ENCODE peak calls at places on chromosomes 5 and 9, in six cellular contexts. One of them, this sample, is unnamed.

GRCh38 chr5:62982348-62982747 is 403.7 kb downstream of the LRRC70 start:
- DNase-seq in neural progenitor cell: peak; percentile 18
- DNase-seq in neural crest cell: no peak
- DNase-seq in progenitor cell of endocrine pancreas: no peak
- DNase-seq in upper lobe of right lung: no peak
- DNase-seq in nephron progenitor cell: no peak
- DNase-seq in this sample: no peak

GRCh38 chr5:87195104-87195581 is 72.5 kb upstream of the RASA1 start:
- DNase-seq in neural progenitor cell: no peak
- DNase-seq in neural crest cell: no peak
- DNase-seq in progenitor cell of endocrine pancreas: no peak
- DNase-seq in upper lobe of right lung: no peak
- DNase-seq in nephron progenitor cell: no peak
- DNase-seq in this sample: peak; percentile 35

GRCh38 chr9:91159664-91160121 is 202.0 kb downstream of the AUH start:
- DNase-seq in neural progenitor cell: no peak
- DNase-seq in neural crest cell: no peak
- DNase-seq in progenitor cell of endocrine pancreas: no peak
- DNase-seq in upper lobe of right lung: peak; percentile 79
- DNase-seq in nephron progenitor cell: no peak
- DNase-seq in this sample: no peak

GRCh38 chr5:103774736-103775135 is 212.1 kb upstream of the NUDT12 start:
- DNase-seq in neural progenitor cell: no peak
- DNase-seq in neural crest cell: no peak
- DNase-seq in progenitor cell of endocrine pancreas: no peak
- DNase-seq in upper lobe of right lung: no peak
- DNase-seq in nephron progenitor cell: no peak
- DNase-seq in this sample: peak; percentile 4

GRCh38 chr5:76615759-76616158 is 7.4 kb downstream of the F2RL2 start:
- DNase-seq in neural progenitor cell: no peak
- DNase-seq in neural crest cell: no peak
- DNase-seq in progenitor cell of endocrine pancreas: no peak
- DNase-seq in upper lobe of right lung: no peak
- DNase-seq in nephron progenitor cell: no peak
- DNase-seq in this sample: no peak

GRCh38 chr9:976805-977360 is 428 bp downstream of the DMRT3 start:
- DNase-seq in neural progenitor cell: peak; percentile 78
- DNase-seq in neural crest cell: no peak
- DNase-seq in progenitor cell of endocrine pancreas: no peak
- DNase-seq in upper lobe of right lung: no peak
- DNase-seq in nephron progenitor cell: peak; percentile 60
- DNase-seq in this sample: no peak

GRCh38 chr5:145943674-145944121 is 7.3 kb downstream of the SH3RF2 start:
- DNase-seq in neural progenitor cell: no peak
- DNase-seq in neural crest cell: no peak
- DNase-seq in progenitor cell of endocrine pancreas: no peak
- DNase-seq in upper lobe of right lung: no peak
- DNase-seq in nephron progenitor cell: no peak
- DNase-seq in this sample: no peak

GRCh38 chr9:26054600-26055516 is 376.6 kb upstream of the TUSC1 start:
- DNase-seq in neural progenitor cell: no peak
- DNase-seq in neural crest cell: no peak
- DNase-seq in progenitor cell of endocrine pancreas: no peak
- DNase-seq in upper lobe of right lung: no peak
- DNase-seq in nephron progenitor cell: no peak
- DNase-seq in this sample: no peak

GRCh38 chr9:80144856-80145255 is 573.1 kb downstream of the TLE4 start:
- DNase-seq in neural progenitor cell: no peak
- DNase-seq in neural crest cell: no peak
- DNase-seq in progenitor cell of endocrine pancreas: no peak
- DNase-seq in upper lobe of right lung: no peak
- DNase-seq in nephron progenitor cell: no peak
- DNase-seq in this sample: no peak

GRCh38 chr5:52799983-52800393 is 12.3 kb downstream of the ITGA1 start:
- DNase-seq in neural progenitor cell: peak; percentile 98
- DNase-seq in neural crest cell: peak; percentile 91
- DNase-seq in progenitor cell of endocrine pancreas: peak; percentile 91
- DNase-seq in upper lobe of right lung: peak; percentile 99
- DNase-seq in nephron progenitor cell: peak; percentile 97
- DNase-seq in this sample: peak; percentile 73

GRCh38 chr5:3612561-3613175 is 17.0 kb downstream of the IRX1 start:
- DNase-seq in neural progenitor cell: no peak
- DNase-seq in neural crest cell: no peak
- DNase-seq in progenitor cell of endocrine pancreas: no peak
- DNase-seq in upper lobe of right lung: no peak
- DNase-seq in nephron progenitor cell: no peak
- DNase-seq in this sample: no peak

GRCh38 chr9:107024193-107024592 is 161.2 kb downstream of the ZNF462 start:
- DNase-seq in neural progenitor cell: no peak
- DNase-seq in neural crest cell: no peak
- DNase-seq in progenitor cell of endocrine pancreas: no peak
- DNase-seq in upper lobe of right lung: no peak
- DNase-seq in nephron progenitor cell: no peak
- DNase-seq in this sample: no peak

GRCh38 chr5:95857185-95857945 is 34.8 kb upstream of the GLRX start:
- DNase-seq in neural progenitor cell: no peak
- DNase-seq in neural crest cell: peak; percentile 5
- DNase-seq in progenitor cell of endocrine pancreas: no peak
- DNase-seq in upper lobe of right lung: peak; percentile 82
- DNase-seq in nephron progenitor cell: no peak
- DNase-seq in this sample: no peak

GRCh38 chr9:89463986-89464901 is 33.7 kb downstream of the SEMA4D start:
- DNase-seq in neural progenitor cell: no peak
- DNase-seq in neural crest cell: no peak
- DNase-seq in progenitor cell of endocrine pancreas: no peak
- DNase-seq in upper lobe of right lung: peak; percentile 55
- DNase-seq in nephron progenitor cell: no peak
- DNase-seq in this sample: no peak
- TF ChIP-seq CTCF in neural progenitor cell: no peak
- TF ChIP-seq CTCF in neural crest cell: no peak
- TF ChIP-seq CTCF in progenitor cell of endocrine pancreas: no peak
- TF ChIP-seq CTCF in upper lobe of right lung: no peak
- TF ChIP-seq CTCF in nephron progenitor cell: no peak
- TF ChIP-seq CTCF in this sample: no peak

GRCh38 chr9:36679710-36680109 is 107.0 kb downstream of the MELK start:
- DNase-seq in neural progenitor cell: no peak
- DNase-seq in neural crest cell: no peak
- DNase-seq in progenitor cell of endocrine pancreas: no peak
- DNase-seq in upper lobe of right lung: no peak
- DNase-seq in nephron progenitor cell: no peak
- DNase-seq in this sample: no peak
- TF ChIP-seq CTCF in neural progenitor cell: no peak
- TF ChIP-seq CTCF in neural crest cell: no peak
- TF ChIP-seq CTCF in progenitor cell of endocrine pancreas: no peak
- TF ChIP-seq CTCF in upper lobe of right lung: no peak
- TF ChIP-seq CTCF in nephron progenitor cell: no peak
- TF ChIP-seq CTCF in this sample: no peak

GRCh38 chr5:179549973-179550510 is 312 bp upstream of the RUFY1 start:
- DNase-seq in neural progenitor cell: no peak
- DNase-seq in neural crest cell: no peak
- DNase-seq in progenitor cell of endocrine pancreas: peak; percentile 18
- DNase-seq in upper lobe of right lung: no peak
- DNase-seq in nephron progenitor cell: no peak
- DNase-seq in this sample: no peak
- TF ChIP-seq CTCF in neural progenitor cell: no peak
- TF ChIP-seq CTCF in neural crest cell: no peak
- TF ChIP-seq CTCF in progenitor cell of endocrine pancreas: no peak
- TF ChIP-seq CTCF in upper lobe of right lung: no peak
- TF ChIP-seq CTCF in nephron progenitor cell: no peak
- TF ChIP-seq CTCF in this sample: no peak

DNA sequence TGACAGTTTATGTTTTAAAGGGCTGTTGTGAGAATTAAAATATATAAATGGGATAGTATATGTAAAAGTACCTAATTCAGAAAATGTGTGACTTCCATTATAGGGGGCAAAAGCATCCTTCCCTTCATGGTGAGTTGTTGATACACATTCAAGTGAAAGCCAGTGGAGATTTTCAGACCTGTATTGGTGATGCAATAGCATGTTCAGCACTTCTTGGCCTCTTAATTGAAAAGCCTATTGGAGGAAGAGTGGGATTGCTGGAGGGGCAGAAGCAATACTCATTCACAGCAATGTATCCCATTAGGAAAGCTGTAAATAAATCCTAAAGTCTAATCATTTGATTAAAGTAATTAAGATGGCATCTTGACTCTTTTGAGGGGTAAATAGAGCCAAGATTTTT is 17.4 kb downstream of the TRIM32 start:
- DNase-seq in neural progenitor cell: no peak
- DNase-seq in neural crest cell: no peak
- DNase-seq in progenitor cell of endocrine pancreas: no peak
- DNase-seq in upper lobe of right lung: no peak
- DNase-seq in nephron progenitor cell: no peak
- DNase-seq in this sample: no peak
- TF ChIP-seq CTCF in neural progenitor cell: no peak
- TF ChIP-seq CTCF in neural crest cell: no peak
- TF ChIP-seq CTCF in progenitor cell of endocrine pancreas: no peak
- TF ChIP-seq CTCF in upper lobe of right lung: no peak
- TF ChIP-seq CTCF in nephron progenitor cell: no peak
- TF ChIP-seq CTCF in this sample: no peak

GRCh38 chr9:111975709-111976108 is 79.1 kb downstream of the UGCG start:
- DNase-seq in neural progenitor cell: peak; percentile 40
- DNase-seq in neural crest cell: no peak
- DNase-seq in progenitor cell of endocrine pancreas: no peak
- DNase-seq in upper lobe of right lung: peak; percentile 78
- DNase-seq in nephron progenitor cell: no peak
- DNase-seq in this sample: no peak
- TF ChIP-seq CTCF in neural progenitor cell: peak; percentile 27
- TF ChIP-seq CTCF in neural crest cell: no peak
- TF ChIP-seq CTCF in progenitor cell of endocrine pancreas: no peak
- TF ChIP-seq CTCF in upper lobe of right lung: no peak
- TF ChIP-seq CTCF in nephron progenitor cell: no peak
- TF ChIP-seq CTCF in this sample: no peak

This sample was measured in AG09309.